ENCODE peak calls at places on chromosomes 16 and 17, in eight cellular contexts. J is PC-3; S is stimulated activated CD4-positive, alpha-beta T cell treated with anti-CD3 and anti-CD28 coated beads, TNF-alpha, amount 100 ng/mL, for 48 hours; P is KBM-7; E is K562; F is IMR-90; A is NAMALWA; Z is mucosa of gallbladder. X is an unnamed sample.

GRCh38 chr17:38509008-38509771 is 80.9 kb downstream of the ARHGAP23 start:
- DNase-seq in Z (peak; percentile 68), E (peak; percentile 92), F (peak; percentile 91), J (peak; percentile 25), A (peak; percentile 83), P (peak; percentile 27), S (peak; percentile 55), X (peak; percentile 95)

GRCh38 chr17:9473716-9474115 is 101.9 kb downstream of the STX8 start:
- DNase-seq in F (peak; percentile 49), S (no peak), E (no peak), P (no peak), A (no peak), Z (no peak), J (no peak), X (no peak)

GRCh38 chr17:70184770-70185169 is 15.4 kb downstream of the KCNJ2 start:
- DNase-seq in S (no peak), Z (no peak), A (no peak), P (no peak), J (peak; percentile 88), F (peak; percentile 80), E (no peak), X (no peak)

GRCh38 chr17:19248149-19248922 is 11.2 kb downstream of the EPN2 start:
- DNase-seq in F (no peak), S (no peak), Z (no peak), A (no peak), E (peak; percentile 61), P (no peak), J (peak; percentile 80), X (peak; percentile 85)

GRCh38 chr16:61887903-61888302 is 148.3 kb downstream of the CDH8 start:
- DNase-seq in E (no peak), A (peak; percentile 20), S (no peak), Z (no peak), P (peak; percentile 64), J (peak; percentile 25), F (no peak), X (no peak)

GRCh38 chr17:52024296-52024870 is 134.1 kb downstream of the CA10 start:
- DNase-seq in E (no peak), A (no peak), S (no peak), Z (no peak), F (no peak), P (peak; percentile 1), J (no peak), X (no peak)

GRCh38 chr16:19242186-19242585 is 43.3 kb upstream of the CLEC19A start:
- DNase-seq in A (no peak), Z (no peak), F (no peak), P (no peak), J (no peak), S (no peak), E (no peak), X (no peak)

GRCh38 chr16:73521499-73521898 is 473.6 kb upstream of the ZFHX3 start:
- DNase-seq in E (no peak), J (no peak), S (no peak), A (no peak), F (no peak), P (no peak), Z (no peak), X (no peak)

GRCh38 chr17:44924107-44924544 is 8.8 kb upstream of the GFAP start:
- DNase-seq in P (no peak), J (no peak), Z (no peak), E (no peak), S (no peak), F (no peak), A (no peak), X (no peak)

GRCh38 chr17:74872313-74873035 is at the start of gene FDXR:
- DNase-seq in Z (no peak), P (no peak), J (peak; percentile 21), S (no peak), F (peak; percentile 3), E (no peak), A (no peak), X (no peak)

GRCh38 chr17:72193395-72194106 is 72.7 kb downstream of the SOX9 start:
- DNase-seq in A (no peak), P (no peak), Z (no peak), E (no peak), S (no peak), J (no peak), F (peak; percentile 69), X (no peak)

GRCh38 chr16:49899991-49900690 is 44.2 kb upstream of the ZNF423 start:
- DNase-seq in A (no peak), E (no peak), J (no peak), Z (no peak), S (no peak), F (no peak), P (no peak), X (no peak)

GRCh38 chr17:14061666-14062560 is 7.4 kb upstream of the COX10 start:
- DNase-seq in J (peak; percentile 93), Z (peak; percentile 20), F (peak; percentile 84), A (no peak), S (no peak), P (no peak), E (no peak), X (no peak)

GRCh38 chr17:45648642-45649041 is 135.5 kb upstream of the CRHR1 start:
- DNase-seq in F (no peak), S (no peak), J (no peak), Z (no peak), E (peak; percentile 30), A (peak; percentile 20), P (no peak), X (peak; percentile 5)

GRCh38 chr16:68800257-68800875 is 43.0 kb upstream of the TANGO6 start:
- DNase-seq in A (peak; percentile 83), P (peak; percentile 83), S (peak; percentile 9), Z (peak; percentile 59), J (peak; percentile 85), E (peak; percentile 67), F (peak; percentile 83), X (peak; percentile 71)

GRCh38 chr17:60174035-60174434 is 24.3 kb downstream of the CA4 start:
- DNase-seq in Z (no peak), S (no peak), A (no peak), P (no peak), E (no peak), J (no peak), F (no peak), X (no peak)

GRCh38 chr17:50364715-50365114 is 8.3 kb downstream of the MRPL27 start:
- DNase-seq in J (no peak), E (no peak), S (no peak), Z (no peak), P (no peak), A (no peak), F (peak; percentile 65), X (no peak)

GRCh38 chr17:68954146-68954971 is 833 bp downstream of the ABCA8 start:
- DNase-seq in J (peak; percentile 9), A (no peak), P (no peak), S (no peak), F (peak; percentile 15), E (no peak), Z (no peak), X (no peak)

GRCh38 chr16:81367821-81368220 is 53.1 kb downstream of the GAN start:
- DNase-seq in E (no peak), S (no peak), J (no peak), Z (no peak), P (no peak), F (no peak), A (no peak), X (no peak)

GRCh38 chr17:17784599-17785264 is 52.1 kb downstream of the SREBF1 start:
- DNase-seq in P (peak; percentile 34), S (no peak), A (peak; percentile 58), E (peak; percentile 30), Z (no peak), F (no peak), J (peak; percentile 36), X (peak; percentile 32)

GRCh38 chr16:67170168-67170947 is at the start of gene NOL3:
- DNase-seq in P (peak; percentile 68), S (no peak), F (peak; percentile 76), Z (peak; percentile 74), E (peak; percentile 94), A (no peak), J (peak; percentile 80), X (peak; percentile 55)

GRCh38 chr17:76558210-76559095 is 18.6 kb downstream of the PRCD start:
- DNase-seq in J (peak; percentile 52), Z (no peak), P (peak; percentile 48), F (peak; percentile 20), S (no peak), A (peak; percentile 59), E (no peak), X (peak; percentile 62)

GRCh38 chr16:49588729-49589384 is 215.3 kb downstream of the C16orf78 start:
- DNase-seq in E (no peak), S (no peak), J (no peak), A (no peak), F (peak; percentile 24), P (no peak), Z (no peak), X (no peak)

GRCh38 chr16:351804-352520 is 561 bp downstream of the AXIN1 start:
- DNase-seq in F (no peak), E (no peak), A (peak; percentile 30), P (no peak), S (no peak), Z (no peak), J (no peak), X (peak; percentile 64)

GRCh38 chr16:14548933-14549788 is 80.9 kb downstream of the PARN start:
- DNase-seq in J (no peak), F (no peak), S (no peak), A (no peak), P (no peak), E (no peak), Z (no peak), X (no peak)